ENCODE peak calls at places on chromosomes 12 and 14, in ten cellular contexts. One of them, this sample, is unnamed.

GRCh38 chr14:93056840-93057585 is 58.7 kb downstream of the ITPK1 start:
- DNase-seq in upper lobe of left lung: no peak
- DNase-seq in fibroblast of the conjunctiva: no peak
- DNase-seq in ELR: peak
- DNase-seq in left ventricle myocardium inferior: no peak
- DNase-seq in RCC 7860: peak
- DNase-seq in small intestine: peak
- DNase-seq in ACHN: no peak
- DNase-seq in stimulated activated CD4-positive, alpha-beta T cell treated with anti-CD3 and anti-CD28 coated beads, Interleukin-12 subunit alpha, Interleukin-12 subunit beta, amount 100 ng/mL, for 4 hours: no peak
- DNase-seq in nephron progenitor cell: no peak
- DNase-seq in this sample: no peak

GRCh38 chr14:70838076-70838475 is 28.8 kb upstream of the MAP3K9 start:
- DNase-seq in upper lobe of left lung: no peak
- DNase-seq in ACHN: no peak
- DNase-seq in small intestine: peak
- DNase-seq in ELR: no peak
- DNase-seq in left ventricle myocardium inferior: no peak
- DNase-seq in stimulated activated CD4-positive, alpha-beta T cell treated with anti-CD3 and anti-CD28 coated beads, Interleukin-12 subunit alpha, Interleukin-12 subunit beta, amount 100 ng/mL, for 4 hours: no peak
- DNase-seq in nephron progenitor cell: no peak
- DNase-seq in RCC 7860: no peak
- DNase-seq in fibroblast of the conjunctiva: no peak
- DNase-seq in this sample: no peak

GRCh38 chr14:88552859-88553258 is 1.9 kb downstream of the PTPN21 start:
- DNase-seq in small intestine: peak
- DNase-seq in ELR: no peak
- DNase-seq in fibroblast of the conjunctiva: no peak
- DNase-seq in ACHN: peak
- DNase-seq in stimulated activated CD4-positive, alpha-beta T cell treated with anti-CD3 and anti-CD28 coated beads, Interleukin-12 subunit alpha, Interleukin-12 subunit beta, amount 100 ng/mL, for 4 hours: no peak
- DNase-seq in left ventricle myocardium inferior: no peak
- DNase-seq in upper lobe of left lung: no peak
- DNase-seq in nephron progenitor cell: no peak
- DNase-seq in RCC 7860: no peak
- DNase-seq in this sample: no peak

GRCh38 chr12:124497658-124498057 is 69.8 kb downstream of the NCOR2 start:
- DNase-seq in ACHN: no peak
- DNase-seq in upper lobe of left lung: no peak
- DNase-seq in left ventricle myocardium inferior: peak
- DNase-seq in small intestine: no peak
- DNase-seq in nephron progenitor cell: no peak
- DNase-seq in fibroblast of the conjunctiva: peak
- DNase-seq in ELR: peak
- DNase-seq in RCC 7860: no peak
- DNase-seq in stimulated activated CD4-positive, alpha-beta T cell treated with anti-CD3 and anti-CD28 coated beads, Interleukin-12 subunit alpha, Interleukin-12 subunit beta, amount 100 ng/mL, for 4 hours: no peak
- DNase-seq in this sample: no peak

GRCh38 chr14:34036319-34036761 is 85.5 kb upstream of the EGLN3 start:
- DNase-seq in small intestine: no peak
- DNase-seq in left ventricle myocardium inferior: no peak
- DNase-seq in nephron progenitor cell: no peak
- DNase-seq in ACHN: no peak
- DNase-seq in fibroblast of the conjunctiva: peak
- DNase-seq in RCC 7860: no peak
- DNase-seq in upper lobe of left lung: no peak
- DNase-seq in ELR: no peak
- DNase-seq in stimulated activated CD4-positive, alpha-beta T cell treated with anti-CD3 and anti-CD28 coated beads, Interleukin-12 subunit alpha, Interleukin-12 subunit beta, amount 100 ng/mL, for 4 hours: no peak
- DNase-seq in this sample: no peak

GRCh38 chr12:106585862-106586534 is 3.2 kb downstream of the RFX4 start:
- DNase-seq in fibroblast of the conjunctiva: no peak
- DNase-seq in ACHN: no peak
- DNase-seq in nephron progenitor cell: peak
- DNase-seq in RCC 7860: no peak
- DNase-seq in stimulated activated CD4-positive, alpha-beta T cell treated with anti-CD3 and anti-CD28 coated beads, Interleukin-12 subunit alpha, Interleukin-12 subunit beta, amount 100 ng/mL, for 4 hours: no peak
- DNase-seq in left ventricle myocardium inferior: no peak
- DNase-seq in ELR: no peak
- DNase-seq in small intestine: no peak
- DNase-seq in upper lobe of left lung: peak
- DNase-seq in this sample: no peak

GRCh38 chr14:34937442-34937841 is 45.4 kb upstream of the SRP54 start:
- DNase-seq in ACHN: no peak
- DNase-seq in RCC 7860: no peak
- DNase-seq in stimulated activated CD4-positive, alpha-beta T cell treated with anti-CD3 and anti-CD28 coated beads, Interleukin-12 subunit alpha, Interleukin-12 subunit beta, amount 100 ng/mL, for 4 hours: no peak
- DNase-seq in small intestine: no peak
- DNase-seq in fibroblast of the conjunctiva: no peak
- DNase-seq in left ventricle myocardium inferior: no peak
- DNase-seq in nephron progenitor cell: no peak
- DNase-seq in upper lobe of left lung: no peak
- DNase-seq in ELR: no peak
- DNase-seq in this sample: no peak

GRCh38 chr12:31620311-31620710 is 29.4 kb upstream of the DENND5B start:
- DNase-seq in ACHN: no peak
- DNase-seq in small intestine: peak
- DNase-seq in RCC 7860: peak
- DNase-seq in fibroblast of the conjunctiva: no peak
- DNase-seq in upper lobe of left lung: no peak
- DNase-seq in nephron progenitor cell: no peak
- DNase-seq in ELR: peak
- DNase-seq in left ventricle myocardium inferior: no peak
- DNase-seq in stimulated activated CD4-positive, alpha-beta T cell treated with anti-CD3 and anti-CD28 coated beads, Interleukin-12 subunit alpha, Interleukin-12 subunit beta, amount 100 ng/mL, for 4 hours: no peak
- DNase-seq in this sample: no peak

GRCh38 chr14:73662439-73663056 is 17.8 kb downstream of the DNAL1 start:
- DNase-seq in RCC 7860: peak
- DNase-seq in upper lobe of left lung: no peak
- DNase-seq in stimulated activated CD4-positive, alpha-beta T cell treated with anti-CD3 and anti-CD28 coated beads, Interleukin-12 subunit alpha, Interleukin-12 subunit beta, amount 100 ng/mL, for 4 hours: no peak
- DNase-seq in ELR: peak
- DNase-seq in nephron progenitor cell: no peak
- DNase-seq in small intestine: peak
- DNase-seq in fibroblast of the conjunctiva: peak
- DNase-seq in left ventricle myocardium inferior: no peak
- DNase-seq in ACHN: peak
- DNase-seq in this sample: peak

GRCh38 chr12:65643171-65643570 is 181.1 kb upstream of the HMGA2 start:
- DNase-seq in ACHN: no peak
- DNase-seq in nephron progenitor cell: no peak
- DNase-seq in fibroblast of the conjunctiva: no peak
- DNase-seq in RCC 7860: no peak
- DNase-seq in stimulated activated CD4-positive, alpha-beta T cell treated with anti-CD3 and anti-CD28 coated beads, Interleukin-12 subunit alpha, Interleukin-12 subunit beta, amount 100 ng/mL, for 4 hours: no peak
- DNase-seq in ELR: no peak
- DNase-seq in small intestine: no peak
- DNase-seq in left ventricle myocardium inferior: no peak
- DNase-seq in upper lobe of left lung: no peak
- DNase-seq in this sample: no peak

GRCh38 chr14:75044322-75044721 is 6.9 kb downstream of the MLH3 start:
- DNase-seq in RCC 7860: peak
- DNase-seq in upper lobe of left lung: no peak
- DNase-seq in left ventricle myocardium inferior: no peak
- DNase-seq in fibroblast of the conjunctiva: no peak
- DNase-seq in ELR: peak
- DNase-seq in nephron progenitor cell: no peak
- DNase-seq in stimulated activated CD4-positive, alpha-beta T cell treated with anti-CD3 and anti-CD28 coated beads, Interleukin-12 subunit alpha, Interleukin-12 subunit beta, amount 100 ng/mL, for 4 hours: no peak
- DNase-seq in ACHN: peak
- DNase-seq in small intestine: no peak
- DNase-seq in this sample: no peak

GRCh38 chr14:64930085-64930843 is 12.3 kb downstream of the GPX2 start:
- DNase-seq in RCC 7860: no peak
- DNase-seq in fibroblast of the conjunctiva: no peak
- DNase-seq in stimulated activated CD4-positive, alpha-beta T cell treated with anti-CD3 and anti-CD28 coated beads, Interleukin-12 subunit alpha, Interleukin-12 subunit beta, amount 100 ng/mL, for 4 hours: no peak
- DNase-seq in nephron progenitor cell: no peak
- DNase-seq in small intestine: no peak
- DNase-seq in ELR: no peak
- DNase-seq in left ventricle myocardium inferior: no peak
- DNase-seq in ACHN: no peak
- DNase-seq in upper lobe of left lung: no peak
- DNase-seq in this sample: no peak

GRCh38 chr14:44873536-44873935 is 88.2 kb downstream of the KLHL28 start:
- DNase-seq in nephron progenitor cell: no peak
- DNase-seq in stimulated activated CD4-positive, alpha-beta T cell treated with anti-CD3 and anti-CD28 coated beads, Interleukin-12 subunit alpha, Interleukin-12 subunit beta, amount 100 ng/mL, for 4 hours: no peak
- DNase-seq in small intestine: no peak
- DNase-seq in left ventricle myocardium inferior: no peak
- DNase-seq in ACHN: no peak
- DNase-seq in upper lobe of left lung: no peak
- DNase-seq in RCC 7860: no peak
- DNase-seq in ELR: peak
- DNase-seq in fibroblast of the conjunctiva: no peak
- DNase-seq in this sample: no peak

GRCh38 chr14:105050551-105050897 is 14.7 kb downstream of the GPR132 start:
- DNase-seq in small intestine: peak
- DNase-seq in nephron progenitor cell: no peak
- DNase-seq in ELR: peak
- DNase-seq in ACHN: no peak
- DNase-seq in fibroblast of the conjunctiva: no peak
- DNase-seq in upper lobe of left lung: no peak
- DNase-seq in stimulated activated CD4-positive, alpha-beta T cell treated with anti-CD3 and anti-CD28 coated beads, Interleukin-12 subunit alpha, Interleukin-12 subunit beta, amount 100 ng/mL, for 4 hours: no peak
- DNase-seq in left ventricle myocardium inferior: no peak
- DNase-seq in RCC 7860: peak
- DNase-seq in this sample: peak

GRCh38 chr12:127399451-127399850 is 867.5 kb upstream of the TMEM132C start:
- DNase-seq in left ventricle myocardium inferior: no peak
- DNase-seq in nephron progenitor cell: no peak
- DNase-seq in RCC 7860: no peak
- DNase-seq in upper lobe of left lung: no peak
- DNase-seq in fibroblast of the conjunctiva: no peak
- DNase-seq in ACHN: no peak
- DNase-seq in stimulated activated CD4-positive, alpha-beta T cell treated with anti-CD3 and anti-CD28 coated beads, Interleukin-12 subunit alpha, Interleukin-12 subunit beta, amount 100 ng/mL, for 4 hours: no peak
- DNase-seq in ELR: no peak
- DNase-seq in small intestine: no peak
- DNase-seq in this sample: no peak

GRCh38 chr12:6752181-6752930 is 585 bp downstream of the MLF2 start:
- DNase-seq in small intestine: no peak
- DNase-seq in RCC 7860: peak
- DNase-seq in ELR: peak
- DNase-seq in nephron progenitor cell: peak
- DNase-seq in left ventricle myocardium inferior: peak
- DNase-seq in ACHN: peak
- DNase-seq in stimulated activated CD4-positive, alpha-beta T cell treated with anti-CD3 and anti-CD28 coated beads, Interleukin-12 subunit alpha, Interleukin-12 subunit beta, amount 100 ng/mL, for 4 hours: peak
- DNase-seq in fibroblast of the conjunctiva: no peak
- DNase-seq in upper lobe of left lung: no peak
- DNase-seq in this sample: peak

GRCh38 chr12:3085341-3086125 is 8.4 kb downstream of the TSPAN9 start:
- DNase-seq in stimulated activated CD4-positive, alpha-beta T cell treated with anti-CD3 and anti-CD28 coated beads, Interleukin-12 subunit alpha, Interleukin-12 subunit beta, amount 100 ng/mL, for 4 hours: no peak
- DNase-seq in ELR: no peak
- DNase-seq in left ventricle myocardium inferior: no peak
- DNase-seq in RCC 7860: no peak
- DNase-seq in nephron progenitor cell: no peak
- DNase-seq in upper lobe of left lung: no peak
- DNase-seq in ACHN: peak
- DNase-seq in fibroblast of the conjunctiva: no peak
- DNase-seq in small intestine: peak
- DNase-seq in this sample: no peak

GRCh38 chr12:125376422-125376821 is 311.2 kb downstream of the AACS start:
- DNase-seq in ELR: no peak
- DNase-seq in small intestine: no peak
- DNase-seq in fibroblast of the conjunctiva: no peak
- DNase-seq in upper lobe of left lung: no peak
- DNase-seq in nephron progenitor cell: no peak
- DNase-seq in stimulated activated CD4-positive, alpha-beta T cell treated with anti-CD3 and anti-CD28 coated beads, Interleukin-12 subunit alpha, Interleukin-12 subunit beta, amount 100 ng/mL, for 4 hours: no peak
- DNase-seq in RCC 7860: no peak
- DNase-seq in left ventricle myocardium inferior: no peak
- DNase-seq in ACHN: no peak
- DNase-seq in this sample: no peak

GRCh38 chr12:121189061-121189886 is 20.7 kb upstream of the P2RX4 start:
- DNase-seq in left ventricle myocardium inferior: no peak
- DNase-seq in ELR: no peak
- DNase-seq in upper lobe of left lung: no peak
- DNase-seq in RCC 7860: peak
- DNase-seq in nephron progenitor cell: no peak
- DNase-seq in ACHN: peak
- DNase-seq in fibroblast of the conjunctiva: no peak
- DNase-seq in stimulated activated CD4-positive, alpha-beta T cell treated with anti-CD3 and anti-CD28 coated beads, Interleukin-12 subunit alpha, Interleukin-12 subunit beta, amount 100 ng/mL, for 4 hours: no peak
- DNase-seq in small intestine: peak
- DNase-seq in this sample: no peak

GRCh38 chr12:20369164-20370000 is 1.0 kb downstream of the PDE3A start:
- DNase-seq in fibroblast of the conjunctiva: peak
- DNase-seq in RCC 7860: no peak
- DNase-seq in nephron progenitor cell: peak
- DNase-seq in left ventricle myocardium inferior: peak
- DNase-seq in ELR: peak
- DNase-seq in ACHN: peak
- DNase-seq in upper lobe of left lung: peak
- DNase-seq in small intestine: peak
- DNase-seq in stimulated activated CD4-positive, alpha-beta T cell treated with anti-CD3 and anti-CD28 coated beads, Interleukin-12 subunit alpha, Interleukin-12 subunit beta, amount 100 ng/mL, for 4 hours: no peak
- DNase-seq in this sample: peak

GRCh38 chr12:90305379-90305778 is 596.7 kb upstream of the ATP2B1 start:
- DNase-seq in ELR: no peak
- DNase-seq in stimulated activated CD4-positive, alpha-beta T cell treated with anti-CD3 and anti-CD28 coated beads, Interleukin-12 subunit alpha, Interleukin-12 subunit beta, amount 100 ng/mL, for 4 hours: no peak
- DNase-seq in fibroblast of the conjunctiva: no peak
- DNase-seq in small intestine: no peak
- DNase-seq in upper lobe of left lung: no peak
- DNase-seq in RCC 7860: no peak
- DNase-seq in nephron progenitor cell: peak
- DNase-seq in ACHN: no peak
- DNase-seq in left ventricle myocardium inferior: no peak
- DNase-seq in this sample: no peak

GRCh38 chr14:50085570-50086315 is 30.6 kb downstream of the VCPKMT start:
- DNase-seq in ELR: peak
- DNase-seq in stimulated activated CD4-positive, alpha-beta T cell treated with anti-CD3 and anti-CD28 coated beads, Interleukin-12 subunit alpha, Interleukin-12 subunit beta, amount 100 ng/mL, for 4 hours: peak
- DNase-seq in small intestine: no peak
- DNase-seq in nephron progenitor cell: no peak
- DNase-seq in upper lobe of left lung: no peak
- DNase-seq in ACHN: peak
- DNase-seq in left ventricle myocardium inferior: no peak
- DNase-seq in fibroblast of the conjunctiva: no peak
- DNase-seq in RCC 7860: peak
- DNase-seq in this sample: no peak

GRCh38 chr12:48779869-48780268 is 9.0 kb downstream of the ADCY6 start:
- DNase-seq in RCC 7860: no peak
- DNase-seq in ELR: peak
- DNase-seq in nephron progenitor cell: no peak
- DNase-seq in upper lobe of left lung: no peak
- DNase-seq in small intestine: no peak
- DNase-seq in fibroblast of the conjunctiva: peak
- DNase-seq in ACHN: no peak
- DNase-seq in stimulated activated CD4-positive, alpha-beta T cell treated with anti-CD3 and anti-CD28 coated beads, Interleukin-12 subunit alpha, Interleukin-12 subunit beta, amount 100 ng/mL, for 4 hours: no peak
- DNase-seq in left ventricle myocardium inferior: peak
- DNase-seq in this sample: no peak

GRCh38 chr12:85947286-85947685 is 73.2 kb downstream of the NTS start:
- DNase-seq in ELR: no peak
- DNase-seq in fibroblast of the conjunctiva: no peak
- DNase-seq in left ventricle myocardium inferior: no peak
- DNase-seq in nephron progenitor cell: no peak
- DNase-seq in ACHN: no peak
- DNase-seq in stimulated activated CD4-positive, alpha-beta T cell treated with anti-CD3 and anti-CD28 coated beads, Interleukin-12 subunit alpha, Interleukin-12 subunit beta, amount 100 ng/mL, for 4 hours: no peak
- DNase-seq in upper lobe of left lung: no peak
- DNase-seq in small intestine: no peak
- DNase-seq in RCC 7860: no peak
- DNase-seq in this sample: no peak

GRCh38 chr12:15801770-15802393 is 12.7 kb upstream of the EPS8 start:
- DNase-seq in stimulated activated CD4-positive, alpha-beta T cell treated with anti-CD3 and anti-CD28 coated beads, Interleukin-12 subunit alpha, Interleukin-12 subunit beta, amount 100 ng/mL, for 4 hours: no peak
- DNase-seq in left ventricle myocardium inferior: no peak
- DNase-seq in nephron progenitor cell: no peak
- DNase-seq in ACHN: no peak
- DNase-seq in fibroblast of the conjunctiva: no peak
- DNase-seq in ELR: peak
- DNase-seq in upper lobe of left lung: no peak
- DNase-seq in RCC 7860: no peak
- DNase-seq in small intestine: peak
- DNase-seq in this sample: no peak

GRCh38 chr14:58565834-58566233 is 71.9 kb upstream of the DACT1 start:
- DNase-seq in left ventricle myocardium inferior: no peak
- DNase-seq in fibroblast of the conjunctiva: no peak
- DNase-seq in ELR: no peak
- DNase-seq in ACHN: no peak
- DNase-seq in nephron progenitor cell: no peak
- DNase-seq in stimulated activated CD4-positive, alpha-beta T cell treated with anti-CD3 and anti-CD28 coated beads, Interleukin-12 subunit alpha, Interleukin-12 subunit beta, amount 100 ng/mL, for 4 hours: no peak
- DNase-seq in upper lobe of left lung: no peak
- DNase-seq in RCC 7860: no peak
- DNase-seq in small intestine: no peak
- DNase-seq in this sample: no peak

GRCh38 chr12:77723308-77723707 is 107.4 kb upstream of the NAV3 start:
- DNase-seq in upper lobe of left lung: no peak
- DNase-seq in RCC 7860: no peak
- DNase-seq in left ventricle myocardium inferior: no peak
- DNase-seq in small intestine: no peak
- DNase-seq in ELR: no peak
- DNase-seq in stimulated activated CD4-positive, alpha-beta T cell treated with anti-CD3 and anti-CD28 coated beads, Interleukin-12 subunit alpha, Interleukin-12 subunit beta, amount 100 ng/mL, for 4 hours: no peak
- DNase-seq in ACHN: no peak
- DNase-seq in nephron progenitor cell: no peak
- DNase-seq in fibroblast of the conjunctiva: no peak
- DNase-seq in this sample: no peak

GRCh38 chr14:60777856-60778578 is 43.5 kb downstream of the MNAT1 start:
- DNase-seq in RCC 7860: peak
- DNase-seq in left ventricle myocardium inferior: no peak
- DNase-seq in fibroblast of the conjunctiva: peak
- DNase-seq in upper lobe of left lung: no peak
- DNase-seq in stimulated activated CD4-positive, alpha-beta T cell treated with anti-CD3 and anti-CD28 coated beads, Interleukin-12 subunit alpha, Interleukin-12 subunit beta, amount 100 ng/mL, for 4 hours: no peak
- DNase-seq in small intestine: no peak
- DNase-seq in ACHN: peak
- DNase-seq in ELR: peak
- DNase-seq in nephron progenitor cell: no peak
- DNase-seq in this sample: no peak

This sample was measured in SK-MEL-5.